ENCODE peak calls at places on chromosomes 1 and 21, in eight cellular contexts. B is HFFc6, Z is fibroblast of mammary gland, W is MCF 10A, M is endothelial cell, G is fibroblast of pulmonary artery, K is heart right ventricle, V is esophagus squamous epithelium. A is an unnamed sample.

GRCh38 chr1:150961756-150962155 is 12.9 kb downstream of the CERS2 start:
- DNase-seq in B (no peak), Z (no peak), W (no peak), M (no peak), G (no peak), K (no peak), V (no peak), A (no peak)

GRCh38 chr1:27366411-27367159 is at the start of gene MAP3K6:
- DNase-seq in B (peak; percentile 70), Z (peak; percentile 82), W (peak; percentile 92), M (peak; percentile 79), G (peak; percentile 74), K (peak; percentile 90), V (peak; percentile 33), A (peak; percentile 95)

GRCh38 chr1:12097321-12097720 is 34.2 kb downstream of the TNFRSF8 start:
- DNase-seq in B (peak; percentile 7), Z (no peak), W (no peak), M (no peak), G (peak; percentile 72), K (no peak), V (no peak), A (no peak)

GRCh38 chr21:26843912-26844257 is 1.3 kb downstream of the ADAMTS1 start:
- DNase-seq in B (peak; percentile 76), Z (peak; percentile 67), W (peak; percentile 49), M (no peak), G (peak; percentile 72), K (no peak), V (no peak), A (no peak)

GRCh38 chr1:154499446-154499845 is 2.6 kb upstream of the TDRD10 start:
- DNase-seq in B (no peak), Z (no peak), W (no peak), M (no peak), G (no peak), K (no peak), V (no peak), A (no peak)

GRCh38 chr1:65422241-65423203 is 2.1 kb downstream of the LEPR start:
- DNase-seq in B (no peak), Z (peak; percentile 92), W (peak; percentile 91), M (no peak), G (peak; percentile 44), K (no peak), V (no peak), A (no peak)

GRCh38 chr1:193111641-193112090 is 6.5 kb upstream of the GLRX2 start:
- DNase-seq in B (peak; percentile 83), Z (peak; percentile 85), W (peak; percentile 92), M (no peak), G (peak; percentile 91), K (peak; percentile 32), V (no peak), A (peak; percentile 43)

GRCh38 chr1:12201343-12202189 is 28.3 kb upstream of the VPS13D start:
- DNase-seq in B (no peak), Z (no peak), W (no peak), M (no peak), G (no peak), K (no peak), V (no peak), A (no peak)

GRCh38 chr1:19715334-19716203 is 50.9 kb downstream of the HTR6 start:
- DNase-seq in B (peak; percentile 91), Z (peak; percentile 94), W (peak; percentile 95), M (peak; percentile 96), G (peak; percentile 97), K (peak; percentile 84), V (no peak), A (peak; percentile 74)

GRCh38 chr1:192797143-192797542 is 11.7 kb upstream of the RGS2 start:
- DNase-seq in B (no peak), Z (no peak), W (no peak), M (no peak), G (no peak), K (no peak), V (no peak), A (no peak)

GRCh38 chr1:18001725-18002124 is 105.9 kb upstream of the IGSF21 start:
- DNase-seq in B (no peak), Z (no peak), W (no peak), M (no peak), G (no peak), K (no peak), V (no peak), A (no peak)

GRCh38 chr1:17994046-17994445 is 113.6 kb upstream of the IGSF21 start:
- DNase-seq in B (no peak), Z (no peak), W (no peak), M (no peak), G (no peak), K (no peak), V (no peak), A (no peak)

GRCh38 chr1:17995480-17995879 is 112.1 kb upstream of the IGSF21 start:
- DNase-seq in B (no peak), Z (no peak), W (no peak), M (no peak), G (no peak), K (no peak), V (no peak), A (no peak)

GRCh38 chr1:17999884-18000283 is 107.7 kb upstream of the IGSF21 start:
- DNase-seq in B (no peak), Z (no peak), W (no peak), M (no peak), G (no peak), K (no peak), V (no peak), A (no peak)

DNA sequence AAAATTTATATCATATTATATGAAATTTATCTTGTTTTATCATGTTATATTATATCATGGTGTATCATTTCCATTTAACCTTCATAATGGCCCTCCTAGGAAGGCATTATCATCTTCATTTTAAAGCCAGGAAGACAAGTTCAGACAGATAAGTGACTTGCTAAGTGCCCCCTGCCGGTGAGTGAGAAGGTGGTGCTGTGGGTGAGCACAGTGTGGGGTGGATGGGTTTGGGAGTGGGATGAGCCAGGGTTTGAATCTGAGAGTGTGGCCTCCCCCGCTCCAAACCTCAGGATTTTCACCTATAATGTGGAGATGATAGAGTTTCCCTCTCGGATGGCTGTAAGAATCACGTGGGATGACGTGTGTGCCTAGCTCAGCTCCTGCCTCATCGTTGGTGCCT is 108.7 kb upstream of the IGSF21 start:
- DNase-seq in B (no peak), Z (no peak), W (peak; percentile 50), M (no peak), G (no peak), K (no peak), V (no peak), A (no peak)
- TF ChIP-seq CTCF in B (peak; percentile 43), Z (peak; percentile 25), W (no peak), M (no peak), G (peak; percentile 20), K (no peak), V (no peak), A (no peak)

DNA sequence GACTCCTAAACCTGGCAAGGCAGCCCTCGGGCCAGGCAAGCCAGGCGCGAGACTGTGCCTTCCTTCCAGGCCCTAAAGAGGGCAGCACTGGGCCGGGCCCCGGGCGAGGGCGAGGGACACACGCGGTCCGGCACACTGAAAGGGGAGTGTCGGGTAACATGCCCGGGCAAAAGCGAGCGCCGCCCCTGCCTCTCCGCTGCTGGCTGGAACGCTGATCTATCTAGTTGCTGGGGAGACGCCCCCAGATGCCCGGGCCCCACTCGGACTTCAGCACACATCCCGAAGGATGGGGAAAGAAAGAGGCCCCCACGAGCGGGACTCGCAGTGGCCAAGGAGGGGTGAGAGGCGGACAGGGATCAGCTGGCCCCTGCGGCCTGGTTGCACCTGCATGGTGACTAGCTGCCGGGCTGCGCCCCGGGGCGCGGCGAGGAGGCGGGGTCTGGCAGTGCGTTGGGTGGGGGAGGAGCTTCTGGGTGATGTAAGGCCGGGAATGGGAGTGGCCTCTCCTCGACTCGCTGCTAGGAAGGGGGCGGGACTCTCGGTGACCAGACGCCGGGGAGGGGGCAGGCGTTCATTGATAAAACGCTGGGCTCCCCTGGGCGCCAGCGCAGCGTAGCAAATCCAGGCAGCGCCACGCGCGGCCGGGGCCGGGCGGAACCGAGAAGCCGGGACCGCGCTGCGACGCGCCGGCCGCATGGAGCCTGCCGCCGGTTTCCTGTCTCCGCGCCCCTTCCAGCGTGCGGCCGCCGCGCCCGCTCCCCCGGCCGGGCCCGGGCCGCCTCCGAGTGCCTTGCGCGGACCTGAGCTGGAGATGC is at the start of gene PLK3:
- DNase-seq in B (peak; percentile 98), Z (peak; percentile 97), W (peak; percentile 97), M (peak; percentile 96), G (peak; percentile 99), K (peak; percentile 96), V (peak; percentile 95), A (peak; percentile 98)
- TF ChIP-seq CTCF in B (peak; percentile 88), Z (peak; percentile 78), W (peak; percentile 85), M (peak; percentile 75), G (peak; percentile 85), K (peak; percentile 96), V (peak; percentile 97), A (peak; percentile 89)

GRCh38 chr21:37366488-37367300 is at the start of gene DYRK1A:
- DNase-seq in B (peak; percentile 97), Z (peak; percentile 99), W (peak; percentile 99), M (peak; percentile 98), G (peak; percentile 100), K (peak; percentile 98), V (peak; percentile 97), A (peak; percentile 99)
- TF ChIP-seq CTCF in B (no peak), Z (no peak), W (no peak), M (no peak), G (no peak), K (no peak), V (no peak), A (no peak)

GRCh38 chr1:189374816-189375215 is 1102.8 kb downstream of the BRINP3 start:
- DNase-seq in B (no peak), Z (no peak), W (no peak), M (no peak), G (no peak), K (no peak), V (no peak), A (no peak)
- TF ChIP-seq CTCF in B (no peak), Z (no peak), W (no peak), M (no peak), G (no peak), K (no peak), V (no peak), A (no peak)

GRCh38 chr1:29380532-29380931 is 144.2 kb downstream of the PTPRU start:
- DNase-seq in B (no peak), Z (peak; percentile 85), W (no peak), M (no peak), G (peak; percentile 8), K (no peak), V (no peak), A (no peak)

GRCh38 chr1:29381426-29381825 is 145.1 kb downstream of the PTPRU start:
- DNase-seq in B (no peak), Z (no peak), W (no peak), M (no peak), G (no peak), K (no peak), V (no peak), A (no peak)

GRCh38 chr1:29383972-29384371 is 147.7 kb downstream of the PTPRU start:
- DNase-seq in B (peak; percentile 3), Z (peak; percentile 81), W (peak; percentile 50), M (no peak), G (peak; percentile 76), K (no peak), V (no peak), A (no peak)

GRCh38 chr1:29382851-29383588 is 146.7 kb downstream of the PTPRU start:
- DNase-seq in B (no peak), Z (no peak), W (no peak), M (no peak), G (no peak), K (no peak), V (no peak), A (no peak)

GRCh38 chr1:29379438-29380073 is 143.2 kb downstream of the PTPRU start:
- DNase-seq in B (peak; percentile 21), Z (peak; percentile 73), W (peak; percentile 44), M (no peak), G (peak; percentile 66), K (no peak), V (no peak), A (no peak)
- TF ChIP-seq CTCF in B (peak; percentile 80), Z (peak; percentile 94), W (peak; percentile 63), M (peak; percentile 82), G (peak; percentile 71), K (peak; percentile 41), V (peak; percentile 44), A (no peak)

A was measured in breast epithelium.